ENCODE peak calls at places on chromosomes 7 and 10, in five cellular contexts. One of them, this sample, is unnamed.

GRCh38 chr7:106016331-106016730 is 53.3 kb downstream of the CDHR3 start:
- DNase-seq in neuronal stem cell: no peak
- DNase-seq in iPS DF 6.9: no peak
- DNase-seq in fibroblast of mammary gland: no peak
- DNase-seq in epithelial cell of esophagus: no peak
- DNase-seq in this sample: no peak

GRCh38 chr7:3067193-3067592 is 23.5 kb upstream of the CARD11 start:
- DNase-seq in iPS DF 6.9: no peak
- DNase-seq in fibroblast of mammary gland: no peak
- DNase-seq in neuronal stem cell: no peak
- DNase-seq in epithelial cell of esophagus: no peak
- DNase-seq in this sample: no peak

GRCh38 chr7:148987751-148988512 is 40.4 kb downstream of the PDIA4 start:
- DNase-seq in epithelial cell of esophagus: peak
- DNase-seq in iPS DF 6.9: no peak
- DNase-seq in fibroblast of mammary gland: peak
- DNase-seq in neuronal stem cell: no peak
- DNase-seq in this sample: no peak

GRCh38 chr7:142485617-142486226 is 227.9 kb upstream of the PRSS58 start:
- DNase-seq in iPS DF 6.9: peak
- DNase-seq in neuronal stem cell: no peak
- DNase-seq in fibroblast of mammary gland: no peak
- DNase-seq in epithelial cell of esophagus: peak
- DNase-seq in this sample: no peak

GRCh38 chr7:137579913-137580640 is 236.5 kb upstream of the PTN start:
- DNase-seq in iPS DF 6.9: no peak
- DNase-seq in epithelial cell of esophagus: peak
- DNase-seq in fibroblast of mammary gland: peak
- DNase-seq in neuronal stem cell: no peak
- DNase-seq in this sample: peak

GRCh38 chr10:119680050-119680449 is 28.9 kb downstream of the BAG3 start:
- DNase-seq in neuronal stem cell: no peak
- DNase-seq in fibroblast of mammary gland: peak
- DNase-seq in epithelial cell of esophagus: peak
- DNase-seq in iPS DF 6.9: no peak
- DNase-seq in this sample: peak

GRCh38 chr10:126640391-126640790 is 30.1 kb downstream of the C10orf90 start:
- DNase-seq in epithelial cell of esophagus: peak
- DNase-seq in iPS DF 6.9: no peak
- DNase-seq in neuronal stem cell: no peak
- DNase-seq in fibroblast of mammary gland: peak
- DNase-seq in this sample: no peak

GRCh38 chr7:150976529-150977381 is 1.4 kb downstream of the KCNH2 start:
- DNase-seq in iPS DF 6.9: no peak
- DNase-seq in neuronal stem cell: no peak
- DNase-seq in fibroblast of mammary gland: no peak
- DNase-seq in epithelial cell of esophagus: no peak
- DNase-seq in this sample: no peak

GRCh38 chr10:125024496-125025234 is 82.7 kb downstream of the ZRANB1 start:
- DNase-seq in fibroblast of mammary gland: no peak
- DNase-seq in neuronal stem cell: no peak
- DNase-seq in epithelial cell of esophagus: no peak
- DNase-seq in iPS DF 6.9: no peak
- DNase-seq in this sample: no peak

GRCh38 chr7:134293029-134293740 is 23.5 kb downstream of the SLC35B4 start:
- DNase-seq in fibroblast of mammary gland: no peak
- DNase-seq in iPS DF 6.9: no peak
- DNase-seq in neuronal stem cell: no peak
- DNase-seq in epithelial cell of esophagus: no peak
- DNase-seq in this sample: no peak

GRCh38 chr7:134284952-134285351 is 31.8 kb downstream of the SLC35B4 start:
- DNase-seq in iPS DF 6.9: no peak
- DNase-seq in epithelial cell of esophagus: no peak
- DNase-seq in fibroblast of mammary gland: no peak
- DNase-seq in neuronal stem cell: no peak
- DNase-seq in this sample: no peak

GRCh38 chr7:134290286-134290685 is 26.4 kb downstream of the SLC35B4 start:
- DNase-seq in neuronal stem cell: no peak
- DNase-seq in fibroblast of mammary gland: peak
- DNase-seq in iPS DF 6.9: no peak
- DNase-seq in epithelial cell of esophagus: peak
- DNase-seq in this sample: peak

GRCh38 chr7:134288265-134288664 is 28.5 kb downstream of the SLC35B4 start:
- DNase-seq in iPS DF 6.9: no peak
- DNase-seq in epithelial cell of esophagus: peak
- DNase-seq in neuronal stem cell: no peak
- DNase-seq in fibroblast of mammary gland: no peak
- DNase-seq in this sample: no peak

DNA sequence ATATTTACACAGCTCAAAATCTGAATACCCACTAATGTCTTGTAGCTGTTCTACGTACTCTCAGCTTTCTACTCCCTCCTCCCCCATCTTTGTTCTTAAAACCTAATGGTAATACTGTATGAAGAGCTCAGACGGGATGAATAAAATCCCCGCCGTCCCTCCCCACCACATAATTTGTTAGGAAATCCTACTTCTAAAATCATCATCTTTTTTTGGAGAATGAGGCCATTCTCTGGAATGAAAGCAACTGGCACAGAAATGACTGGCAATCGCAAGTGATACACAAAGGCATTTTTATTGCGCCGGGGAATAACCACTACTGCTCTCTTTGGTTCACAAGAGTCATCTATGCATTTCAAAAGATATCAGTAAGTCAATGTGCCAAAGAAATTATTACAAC is 27.3 kb downstream of the SLC35B4 start:
- DNase-seq in neuronal stem cell: no peak
- DNase-seq in fibroblast of mammary gland: peak
- DNase-seq in iPS DF 6.9: no peak
- DNase-seq in epithelial cell of esophagus: no peak
- DNase-seq in this sample: peak
- H3K4me3 ChIP-seq in neuronal stem cell: no peak
- H3K4me3 ChIP-seq in fibroblast of mammary gland: no peak
- H3K4me3 ChIP-seq in iPS DF 6.9: no peak
- H3K4me3 ChIP-seq in epithelial cell of esophagus: no peak
- H3K4me3 ChIP-seq in this sample: no peak

DNA sequence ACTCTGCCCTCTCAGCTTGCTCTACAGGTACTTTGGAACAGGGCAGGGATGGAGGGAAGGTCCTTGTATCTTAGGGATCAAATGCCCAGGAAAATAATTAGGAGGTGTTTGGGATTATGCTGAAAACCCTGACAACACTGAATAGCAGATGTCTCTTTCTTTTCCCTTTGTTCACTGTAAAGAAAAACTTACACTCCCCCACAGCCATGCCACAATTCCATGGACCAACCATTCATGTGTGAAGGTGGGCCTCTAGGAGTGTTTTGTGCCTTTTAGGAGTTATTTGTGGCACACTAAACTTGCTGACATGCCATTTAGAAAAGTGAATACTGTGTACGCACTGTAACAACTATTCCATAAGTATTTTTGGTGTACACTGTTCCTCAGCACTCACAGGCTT is 108.1 kb downstream of the SNX10 start:
- DNase-seq in iPS DF 6.9: no peak
- DNase-seq in fibroblast of mammary gland: no peak
- DNase-seq in neuronal stem cell: no peak
- DNase-seq in epithelial cell of esophagus: no peak
- DNase-seq in this sample: no peak
- H3K4me3 ChIP-seq in iPS DF 6.9: no peak
- H3K4me3 ChIP-seq in fibroblast of mammary gland: no peak
- H3K4me3 ChIP-seq in neuronal stem cell: no peak
- H3K4me3 ChIP-seq in epithelial cell of esophagus: no peak
- H3K4me3 ChIP-seq in this sample: no peak

GRCh38 chr7:94374231-94374630 is 20.5 kb upstream of the COL1A2 start:
- DNase-seq in epithelial cell of esophagus: peak
- DNase-seq in neuronal stem cell: no peak
- DNase-seq in fibroblast of mammary gland: peak
- DNase-seq in iPS DF 6.9: no peak
- DNase-seq in this sample: peak

GRCh38 chr7:94375167-94375566 is 19.5 kb upstream of the COL1A2 start:
- DNase-seq in epithelial cell of esophagus: peak
- DNase-seq in iPS DF 6.9: no peak
- DNase-seq in neuronal stem cell: no peak
- DNase-seq in fibroblast of mammary gland: peak
- DNase-seq in this sample: peak

GRCh38 chr7:94376281-94376680 is 18.4 kb upstream of the COL1A2 start:
- DNase-seq in iPS DF 6.9: no peak
- DNase-seq in neuronal stem cell: no peak
- DNase-seq in epithelial cell of esophagus: no peak
- DNase-seq in fibroblast of mammary gland: no peak
- DNase-seq in this sample: no peak

GRCh38 chr7:94374721-94375120 is 20.0 kb upstream of the COL1A2 start:
- DNase-seq in neuronal stem cell: no peak
- DNase-seq in epithelial cell of esophagus: no peak
- DNase-seq in fibroblast of mammary gland: peak
- DNase-seq in iPS DF 6.9: no peak
- DNase-seq in this sample: peak

GRCh38 chr7:94375713-94376112 is 19.0 kb upstream of the COL1A2 start:
- DNase-seq in epithelial cell of esophagus: peak
- DNase-seq in iPS DF 6.9: no peak
- DNase-seq in neuronal stem cell: no peak
- DNase-seq in fibroblast of mammary gland: peak
- DNase-seq in this sample: peak
- H3K4me3 ChIP-seq in epithelial cell of esophagus: no peak
- H3K4me3 ChIP-seq in iPS DF 6.9: no peak
- H3K4me3 ChIP-seq in neuronal stem cell: no peak
- H3K4me3 ChIP-seq in fibroblast of mammary gland: peak
- H3K4me3 ChIP-seq in this sample: peak

GRCh38 chr7:95395755-95396135 is 430 bp downstream of the PON3 start:
- DNase-seq in fibroblast of mammary gland: no peak
- DNase-seq in iPS DF 6.9: no peak
- DNase-seq in epithelial cell of esophagus: no peak
- DNase-seq in neuronal stem cell: no peak
- DNase-seq in this sample: no peak
- H3K4me3 ChIP-seq in fibroblast of mammary gland: no peak
- H3K4me3 ChIP-seq in iPS DF 6.9: no peak
- H3K4me3 ChIP-seq in epithelial cell of esophagus: no peak
- H3K4me3 ChIP-seq in neuronal stem cell: no peak
- H3K4me3 ChIP-seq in this sample: no peak

GRCh38 chr7:158957921-158958471 is 101.6 kb downstream of the DYNC2I1 start:
- DNase-seq in iPS DF 6.9: no peak
- DNase-seq in neuronal stem cell: no peak
- DNase-seq in fibroblast of mammary gland: no peak
- DNase-seq in epithelial cell of esophagus: peak
- DNase-seq in this sample: no peak
- H3K4me3 ChIP-seq in iPS DF 6.9: no peak
- H3K4me3 ChIP-seq in neuronal stem cell: peak
- H3K4me3 ChIP-seq in fibroblast of mammary gland: no peak
- H3K4me3 ChIP-seq in epithelial cell of esophagus: peak
- H3K4me3 ChIP-seq in this sample: no peak

DNA sequence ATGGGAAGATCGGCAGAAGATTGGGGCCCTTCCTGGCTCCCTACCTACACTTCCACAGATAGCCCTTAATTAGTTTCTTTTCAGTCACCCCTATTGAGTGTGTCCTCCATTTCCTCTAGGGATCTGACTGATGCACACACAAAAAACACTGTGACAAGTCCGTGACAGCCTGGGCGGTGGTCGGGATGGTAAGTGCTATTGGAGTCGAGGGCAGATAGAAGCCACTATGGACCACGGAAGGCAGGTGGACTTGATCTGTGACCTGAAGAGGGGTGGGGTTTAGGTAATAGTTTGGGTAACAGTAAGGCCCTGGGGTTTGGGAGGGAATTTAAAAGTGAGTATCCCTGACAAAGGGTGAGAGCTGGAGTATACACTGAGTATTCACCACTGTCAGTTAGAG is 53.0 kb downstream of the PDK4 start:
- DNase-seq in fibroblast of mammary gland: no peak
- DNase-seq in neuronal stem cell: no peak
- DNase-seq in iPS DF 6.9: no peak
- DNase-seq in epithelial cell of esophagus: no peak
- DNase-seq in this sample: no peak
- H3K4me3 ChIP-seq in fibroblast of mammary gland: no peak
- H3K4me3 ChIP-seq in neuronal stem cell: no peak
- H3K4me3 ChIP-seq in iPS DF 6.9: no peak
- H3K4me3 ChIP-seq in epithelial cell of esophagus: no peak
- H3K4me3 ChIP-seq in this sample: no peak

DNA sequence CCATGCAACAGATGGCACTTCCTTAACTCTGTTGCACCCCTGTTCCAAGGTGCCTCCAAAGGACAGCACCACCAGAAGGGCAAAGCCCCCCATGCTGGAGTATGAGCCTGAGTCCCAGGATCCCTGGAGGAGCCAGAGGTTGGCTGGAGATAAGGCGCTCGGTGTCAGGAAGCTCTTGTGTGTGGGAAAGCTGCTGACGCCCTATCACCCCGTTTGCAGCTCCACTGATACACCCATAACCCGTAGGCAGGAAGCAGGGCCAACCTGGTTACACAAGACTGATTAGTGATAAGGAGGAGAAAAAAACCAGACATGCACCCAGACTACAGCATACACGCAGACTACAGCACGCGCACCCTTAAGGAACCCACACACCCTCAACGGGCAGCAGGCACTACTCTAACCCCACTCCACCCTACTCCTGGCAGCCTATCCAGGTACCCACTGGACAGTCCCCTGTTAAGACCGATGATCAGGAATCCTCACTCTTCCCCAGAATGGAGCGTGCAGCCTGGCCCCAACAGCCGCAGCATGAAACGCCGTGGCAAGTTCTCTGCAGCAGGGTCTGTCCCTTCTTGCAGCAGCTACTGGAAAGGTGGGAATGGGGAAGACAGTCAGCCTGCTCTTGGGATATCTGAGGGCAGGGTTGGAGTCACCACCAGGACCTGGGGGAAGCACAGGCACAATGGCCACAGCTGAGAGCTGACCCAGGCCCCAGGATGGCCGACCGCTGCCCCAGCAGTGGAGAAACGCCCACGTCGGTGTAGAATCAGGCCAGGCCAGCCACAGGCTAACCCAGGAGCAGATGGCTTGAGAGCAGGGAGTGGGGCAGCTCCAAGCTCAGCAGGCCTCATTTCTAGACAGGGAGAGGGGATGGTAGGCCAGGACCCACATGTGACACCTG is 38.3 kb upstream of the TUBB8 start:
- DNase-seq in fibroblast of mammary gland: no peak
- DNase-seq in iPS DF 6.9: no peak
- DNase-seq in epithelial cell of esophagus: no peak
- DNase-seq in neuronal stem cell: no peak
- DNase-seq in this sample: no peak
- H3K4me3 ChIP-seq in fibroblast of mammary gland: no peak
- H3K4me3 ChIP-seq in iPS DF 6.9: no peak
- H3K4me3 ChIP-seq in epithelial cell of esophagus: no peak
- H3K4me3 ChIP-seq in neuronal stem cell: peak
- H3K4me3 ChIP-seq in this sample: no peak

GRCh38 chr10:132837905-132838304 is 52.0 kb upstream of the NKX6-2 start:
- DNase-seq in fibroblast of mammary gland: no peak
- DNase-seq in iPS DF 6.9: no peak
- DNase-seq in epithelial cell of esophagus: no peak
- DNase-seq in neuronal stem cell: no peak
- DNase-seq in this sample: peak

GRCh38 chr10:132836248-132836831 is 50.4 kb upstream of the NKX6-2 start:
- DNase-seq in epithelial cell of esophagus: no peak
- DNase-seq in iPS DF 6.9: no peak
- DNase-seq in neuronal stem cell: no peak
- DNase-seq in fibroblast of mammary gland: no peak
- DNase-seq in this sample: no peak

GRCh38 chr10:132835848-132836233 is 49.9 kb upstream of the NKX6-2 start:
- DNase-seq in fibroblast of mammary gland: no peak
- DNase-seq in epithelial cell of esophagus: no peak
- DNase-seq in neuronal stem cell: no peak
- DNase-seq in iPS DF 6.9: no peak
- DNase-seq in this sample: no peak

GRCh38 chr10:132838346-132838970 is 52.5 kb upstream of the NKX6-2 start:
- DNase-seq in epithelial cell of esophagus: no peak
- DNase-seq in iPS DF 6.9: no peak
- DNase-seq in neuronal stem cell: no peak
- DNase-seq in fibroblast of mammary gland: no peak
- DNase-seq in this sample: no peak

GRCh38 chr10:132836832-132837540 is 51.0 kb upstream of the NKX6-2 start:
- DNase-seq in fibroblast of mammary gland: peak
- DNase-seq in epithelial cell of esophagus: no peak
- DNase-seq in iPS DF 6.9: no peak
- DNase-seq in neuronal stem cell: peak
- DNase-seq in this sample: peak
- H3K4me3 ChIP-seq in fibroblast of mammary gland: no peak
- H3K4me3 ChIP-seq in epithelial cell of esophagus: no peak
- H3K4me3 ChIP-seq in iPS DF 6.9: no peak
- H3K4me3 ChIP-seq in neuronal stem cell: peak
- H3K4me3 ChIP-seq in this sample: no peak